ENCODE peak calls at places on chromosomes 16 and 17, in ten cellular contexts. D is HEK293T; G is naive thymus-derived CD4-positive, alpha-beta T cell; K is EL; N is Caki2; L is DMS153; Y is SK-MEL-5; F is stimulated activated naive CD8-positive, alpha-beta T cell treated with anti-CD3 and anti-CD28 coated beads, Interleukin-15, Interleukin-2, amounts not matched to agents 100 U/mL and 50 U/mL, for 24 hours; O is stimulated activated CD8-positive, alpha-beta memory T cell treated with anti-CD3 and anti-CD28 coated beads, Interleukin-15, amount 100 ng/mL, for 24 hours; R is anterior cingulate cortex. E is an unnamed sample.

GRCh38 chr17:40703652-40704051 is at the start of gene KRT24:
- DNase-seq in D (no peak), G (no peak), K (no peak), N (no peak), L (no peak), Y (no peak), F (no peak), O (no peak), R (no peak), E (no peak)

GRCh38 chr16:57528499-57529323 is 7.7 kb downstream of the CCDC102A start:
- DNase-seq in D (no peak), G (no peak), K (no peak), N (no peak), L (no peak), Y (no peak), F (no peak), O (no peak), R (no peak), E (peak)

GRCh38 chr17:74677558-74678466 is 34.9 kb downstream of the CD300LF start:
- DNase-seq in D (no peak), G (no peak), K (peak), N (no peak), L (peak), Y (no peak), F (no peak), O (no peak), R (no peak), E (peak)

GRCh38 chr17:37082461-37082860 is 133.7 kb downstream of the AATF start:
- DNase-seq in D (no peak), G (no peak), K (no peak), N (no peak), L (no peak), Y (peak), F (no peak), O (no peak), R (no peak), E (no peak)

GRCh38 chr16:21116148-21116693 is 34.4 kb downstream of the DNAH3 start:
- DNase-seq in D (no peak), G (no peak), K (no peak), N (no peak), L (no peak), Y (peak), F (peak), O (no peak), R (no peak), E (peak)

GRCh38 chr17:1123397-1124237 is 56.2 kb downstream of the ABR start:
- DNase-seq in D (no peak), G (no peak), K (no peak), N (no peak), L (no peak), Y (no peak), F (no peak), O (no peak), R (no peak), E (no peak)

GRCh38 chr17:81570896-81571453 is 18.8 kb upstream of the FAAP100 start:
- DNase-seq in D (no peak), G (no peak), K (no peak), N (no peak), L (no peak), Y (no peak), F (no peak), O (no peak), R (no peak), E (no peak)

GRCh38 chr17:35154486-35154885 is 6.9 kb downstream of the UNC45B start:
- DNase-seq in D (no peak), G (no peak), K (no peak), N (no peak), L (no peak), Y (no peak), F (no peak), O (no peak), R (no peak), E (no peak)

GRCh38 chr17:61409301-61410099 is 9.9 kb downstream of the TBX2 start:
- DNase-seq in D (peak), G (peak), K (peak), N (peak), L (no peak), Y (no peak), F (peak), O (no peak), R (no peak), E (peak)

GRCh38 chr17:35088647-35088910 is 25.1 kb upstream of the RFFL start:
- DNase-seq in D (no peak), G (no peak), K (no peak), N (no peak), L (no peak), Y (no peak), F (no peak), O (peak), R (no peak), E (peak)

GRCh38 chr16:86608301-86608747 is 30.0 kb downstream of the FOXL1 start:
- DNase-seq in D (no peak), G (no peak), K (peak), N (no peak), L (no peak), Y (no peak), F (no peak), O (no peak), R (no peak), E (no peak)

GRCh38 chr16:89026121-89026612 is 49.2 kb upstream of the CBFA2T3 start:
- DNase-seq in D (no peak), G (peak), K (no peak), N (peak), L (peak), Y (no peak), F (peak), O (no peak), R (no peak), E (no peak)

GRCh38 chr16:79632289-79632688 is 31.8 kb upstream of the MAF start:
- DNase-seq in D (no peak), G (no peak), K (no peak), N (no peak), L (no peak), Y (no peak), F (no peak), O (no peak), R (no peak), E (no peak)

GRCh38 chr17:74796211-74796610 is 20.1 kb upstream of the NAT9 start:
- DNase-seq in D (no peak), G (no peak), K (no peak), N (no peak), L (no peak), Y (no peak), F (no peak), O (no peak), R (no peak), E (no peak)

GRCh38 chr16:86457621-86458456 is 52.5 kb upstream of the FOXF1 start:
- DNase-seq in D (no peak), G (no peak), K (peak), N (no peak), L (no peak), Y (no peak), F (no peak), O (no peak), R (no peak), E (no peak)

GRCh38 chr16:25563700-25564099 is 128.1 kb upstream of the HS3ST4 start:
- DNase-seq in D (no peak), G (no peak), K (no peak), N (no peak), L (no peak), Y (no peak), F (no peak), O (no peak), R (no peak), E (no peak)

GRCh38 chr17:66789961-66790421 is 44.9 kb upstream of the CACNG5 start:
- DNase-seq in D (no peak), G (no peak), K (no peak), N (no peak), L (no peak), Y (peak), F (no peak), O (no peak), R (no peak), E (no peak)

GRCh38 chr17:68533887-68534700 is 21.9 kb downstream of the PRKAR1A start:
- DNase-seq in D (no peak), G (no peak), K (peak), N (peak), L (no peak), Y (peak), F (no peak), O (no peak), R (no peak), E (no peak)

GRCh38 chr17:78421534-78422266 is 43.3 kb downstream of the PGS1 start:
- DNase-seq in D (peak), G (peak), K (peak), N (peak), L (peak), Y (peak), F (peak), O (peak), R (no peak), E (peak)

GRCh38 chr17:74361613-74362391 is at the start of gene BTBD17:
- DNase-seq in D (peak), G (peak), K (no peak), N (peak), L (peak), Y (peak), F (peak), O (no peak), R (no peak), E (peak)

GRCh38 chr16:10536814-10537389 is 43.5 kb downstream of the EMP2 start:
- DNase-seq in D (no peak), G (no peak), K (no peak), N (no peak), L (no peak), Y (no peak), F (no peak), O (no peak), R (no peak), E (no peak)

GRCh38 chr17:20930065-20930760 is 112.6 kb downstream of the USP22 start:
- DNase-seq in D (no peak), G (no peak), K (peak), N (no peak), L (no peak), Y (peak), F (no peak), O (no peak), R (no peak), E (no peak)

GRCh38 chr17:18250259-18250658 is 8.3 kb downstream of the FLII start:
- DNase-seq in D (no peak), G (no peak), K (no peak), N (no peak), L (peak), Y (no peak), F (no peak), O (no peak), R (no peak), E (no peak)

GRCh38 chr17:42845556-42845917 is 1.2 kb downstream of the AOC2 start:
- DNase-seq in D (no peak), G (no peak), K (no peak), N (no peak), L (no peak), Y (no peak), F (no peak), O (no peak), R (no peak), E (no peak)